ENCODE peak calls at places on chromosome 17, in ten cellular contexts. B, P, G, I, A, C, X, W, O and E are unnamed samples.

GRCh38 chr17:38333635-38334295 is 10.0 kb downstream of the GPR179 start:
- DNase-seq in B (peak), C (peak), P (peak), A (no peak), X (no peak), O (no peak), G (peak), I (peak), W (no peak), E (peak)

GRCh38 chr17:81094744-81095607 is 60.0 kb downstream of the BAIAP2 start:
- DNase-seq in I (peak), W (peak), A (peak), C (peak), G (peak), X (peak), P (peak), O (peak), B (peak), E (peak)

GRCh38 chr17:6000426-6000825 is 69.8 kb upstream of the WSCD1 start:
- DNase-seq in W (no peak), G (no peak), C (no peak), B (no peak), A (no peak), P (no peak), X (no peak), I (no peak), O (no peak), E (no peak)

GRCh38 chr17:280901-281300 is 71.7 kb downstream of the RPH3AL start:
- DNase-seq in O (no peak), P (no peak), C (no peak), B (peak), X (no peak), I (no peak), A (no peak), G (no peak), W (no peak), E (no peak)

GRCh38 chr17:49146620-49147306 is 14.2 kb downstream of the B4GALNT2 start:
- DNase-seq in G (no peak), O (peak), W (peak), I (no peak), A (no peak), C (no peak), X (peak), B (no peak), P (no peak), E (peak)

GRCh38 chr17:69672924-69673323 is 258.4 kb downstream of the MAP2K6 start:
- DNase-seq in A (no peak), C (no peak), G (no peak), I (no peak), P (no peak), X (peak), W (peak), O (peak), B (no peak), E (no peak)

GRCh38 chr17:81254955-81255717 is 16.0 kb downstream of the NDUFAF8 start:
- DNase-seq in X (no peak), P (no peak), I (peak), W (peak), G (peak), C (no peak), B (peak), O (peak), A (no peak), E (peak)

GRCh38 chr17:66474258-66474657 is 171.8 kb downstream of the PRKCA start:
- DNase-seq in W (peak), I (no peak), B (no peak), C (no peak), O (no peak), G (peak), A (no peak), X (no peak), P (no peak), E (no peak)

GRCh38 chr17:1644493-1645206 is 882 bp downstream of the SCARF1 start:
- DNase-seq in W (peak), A (no peak), C (no peak), O (no peak), I (no peak), X (no peak), G (peak), P (no peak), B (no peak), E (no peak)

GRCh38 chr17:82820278-82821251 is 19.3 kb downstream of the ZNF750 start:
- DNase-seq in C (no peak), X (no peak), O (no peak), I (no peak), P (no peak), B (no peak), A (no peak), W (no peak), G (peak), E (no peak)

GRCh38 chr17:36529121-36529520 is 5.5 kb downstream of the MYO19 start:
- DNase-seq in B (no peak), A (no peak), G (no peak), C (no peak), W (peak), I (no peak), P (no peak), O (no peak), X (no peak), E (no peak)

GRCh38 chr17:1399366-1399678 is 700 bp downstream of the YWHAE start:
- DNase-seq in O (no peak), G (no peak), B (no peak), C (no peak), A (no peak), W (no peak), P (no peak), X (no peak), I (no peak), E (no peak)

GRCh38 chr17:8835631-8836364 is 31.7 kb downstream of the PIK3R6 start:
- DNase-seq in X (no peak), P (no peak), I (no peak), G (no peak), A (no peak), C (no peak), W (no peak), O (no peak), B (no peak), E (no peak)

GRCh38 chr17:12659500-12659899 is 6.2 kb upstream of the MYOCD start:
- DNase-seq in P (no peak), O (peak), I (no peak), B (no peak), G (no peak), C (no peak), X (no peak), A (no peak), W (peak), E (no peak)

GRCh38 chr17:77285594-77286390 is 145.0 kb downstream of the SEC14L1 start:
- DNase-seq in O (peak), B (peak), A (peak), W (peak), G (no peak), P (no peak), C (no peak), X (peak), I (peak), E (no peak)

GRCh38 chr17:4124994-4125393 is 17.8 kb downstream of the ZZEF1 start:
- DNase-seq in P (peak), B (no peak), W (no peak), X (no peak), G (peak), C (no peak), I (no peak), O (no peak), A (no peak), E (no peak)

GRCh38 chr17:50917418-50917743 is 51.2 kb upstream of the TOB1 start:
- DNase-seq in W (no peak), P (no peak), G (peak), O (no peak), B (no peak), X (no peak), C (no peak), I (no peak), A (no peak), E (no peak)

GRCh38 chr17:44097110-44097810 is 26.2 kb downstream of the HDAC5 start:
- DNase-seq in W (no peak), B (no peak), C (no peak), O (peak), I (no peak), G (no peak), X (peak), A (no peak), P (no peak), E (no peak)

GRCh38 chr17:28846231-28846630 is 3.6 kb upstream of the FAM222B start:
- DNase-seq in G (no peak), O (no peak), A (no peak), C (no peak), B (no peak), X (peak), P (no peak), W (peak), I (no peak), E (no peak)

GRCh38 chr17:27209316-27209715 is 84.6 kb upstream of the WSB1 start:
- DNase-seq in A (no peak), O (no peak), G (no peak), C (no peak), W (no peak), X (no peak), P (no peak), B (no peak), I (no peak), E (no peak)

GRCh38 chr17:7313028-7313889 is 1.9 kb downstream of the GPS2 start:
- DNase-seq in P (no peak), G (peak), C (no peak), B (no peak), X (peak), A (no peak), I (no peak), O (no peak), W (no peak), E (no peak)

GRCh38 chr17:38361700-38362465 is 10.2 kb downstream of the SOCS7 start:
- DNase-seq in B (no peak), I (no peak), W (peak), O (no peak), A (no peak), G (no peak), P (no peak), X (peak), C (no peak), E (no peak)

GRCh38 chr17:68446626-68447041 is 10.7 kb downstream of the WIPI1 start:
- DNase-seq in I (no peak), X (no peak), C (no peak), W (no peak), O (no peak), B (no peak), P (no peak), A (no peak), G (no peak), E (no peak)

GRCh38 chr17:49573510-49574282 is 2.0 kb upstream of the NXPH3 start:
- DNase-seq in A (no peak), I (no peak), C (no peak), B (no peak), X (no peak), O (no peak), P (no peak), G (peak), W (no peak), E (no peak)

GRCh38 chr17:62085511-62086408 is 20.7 kb upstream of the MED13 start:
- DNase-seq in O (peak), X (no peak), W (no peak), I (no peak), B (no peak), P (no peak), G (no peak), A (no peak), C (no peak), E (no peak)

GRCh38 chr17:9322298-9322697 is 253.3 kb downstream of the STX8 start:
- DNase-seq in O (no peak), W (no peak), X (no peak), G (peak), C (no peak), B (no peak), I (no peak), A (no peak), P (no peak), E (peak)

GRCh38 chr17:6507535-6507934 is 48.8 kb downstream of the PITPNM3 start:
- DNase-seq in W (peak), I (peak), X (peak), A (no peak), C (no peak), B (no peak), O (peak), G (no peak), P (no peak), E (peak)

GRCh38 chr17:67993998-67994361 is 2.3 kb downstream of the C17orf58 start:
- DNase-seq in W (no peak), C (no peak), A (no peak), P (no peak), G (no peak), B (no peak), X (no peak), I (no peak), O (no peak), E (no peak)

GRCh38 chr17:28949185-28950016 is 1.9 kb downstream of the PHF12 start:
- DNase-seq in P (peak), I (peak), O (no peak), C (peak), X (peak), G (peak), A (no peak), W (peak), B (peak), E (peak)

GRCh38 chr17:2875608-2876007 is 79.4 kb downstream of the RAP1GAP2 start:
- DNase-seq in P (no peak), C (no peak), X (no peak), I (no peak), A (no peak), G (no peak), W (no peak), O (no peak), B (no peak), E (no peak)

GRCh38 chr17:9062399-9062902 is 41.1 kb downstream of the NTN1 start:
- DNase-seq in I (no peak), P (no peak), X (no peak), G (no peak), O (no peak), B (no peak), A (no peak), W (no peak), C (no peak), E (no peak)

GRCh38 chr17:58759522-58759921 is 3.9 kb downstream of the PPM1E start:
- DNase-seq in X (no peak), O (no peak), B (no peak), P (no peak), A (no peak), G (no peak), W (no peak), C (no peak), I (no peak), E (no peak)

GRCh38 chr17:58764373-58764772 is 8.7 kb downstream of the PPM1E start:
- DNase-seq in W (no peak), G (no peak), I (no peak), X (no peak), P (no peak), O (no peak), B (no peak), A (no peak), C (no peak), E (no peak)

GRCh38 chr17:58760248-58760647 is 4.6 kb downstream of the PPM1E start:
- DNase-seq in B (no peak), P (no peak), O (no peak), C (no peak), X (no peak), G (no peak), A (no peak), I (no peak), W (no peak), E (no peak)

GRCh38 chr17:58758890-58759289 is 3.2 kb downstream of the PPM1E start:
- DNase-seq in W (no peak), A (no peak), C (no peak), G (no peak), I (no peak), P (no peak), B (no peak), X (no peak), O (no peak), E (no peak)

GRCh38 chr17:58763263-58763662 is 7.6 kb downstream of the PPM1E start:
- DNase-seq in W (no peak), X (no peak), I (no peak), B (no peak), O (no peak), P (no peak), A (no peak), C (no peak), G (no peak), E (no peak)
- H3K4me3 ChIP-seq in W (no peak), X (no peak), I (no peak), B (no peak), O (no peak), P (no peak), A (no peak), C (no peak), G (no peak), E (no peak)

GRCh38 chr17:31004160-31004559 is 33.3 kb downstream of the RNF135 start:
- DNase-seq in G (no peak), P (no peak), A (no peak), B (no peak), C (no peak), X (no peak), W (no peak), I (no peak), O (no peak), E (no peak)

GRCh38 chr17:31003225-31003866 is 32.5 kb downstream of the RNF135 start:
- DNase-seq in O (no peak), X (no peak), P (no peak), I (no peak), A (no peak), W (no peak), B (no peak), C (no peak), G (no peak), E (no peak)

GRCh38 chr17:31002047-31002446 is 31.2 kb downstream of the RNF135 start:
- DNase-seq in G (no peak), O (no peak), P (no peak), B (no peak), C (no peak), A (no peak), I (peak), X (no peak), W (no peak), E (no peak)

GRCh38 chr17:31008374-31009035 is 37.7 kb downstream of the RNF135 start:
- DNase-seq in W (peak), P (peak), O (no peak), A (no peak), X (no peak), I (peak), C (peak), G (peak), B (peak), E (peak)

DNA sequence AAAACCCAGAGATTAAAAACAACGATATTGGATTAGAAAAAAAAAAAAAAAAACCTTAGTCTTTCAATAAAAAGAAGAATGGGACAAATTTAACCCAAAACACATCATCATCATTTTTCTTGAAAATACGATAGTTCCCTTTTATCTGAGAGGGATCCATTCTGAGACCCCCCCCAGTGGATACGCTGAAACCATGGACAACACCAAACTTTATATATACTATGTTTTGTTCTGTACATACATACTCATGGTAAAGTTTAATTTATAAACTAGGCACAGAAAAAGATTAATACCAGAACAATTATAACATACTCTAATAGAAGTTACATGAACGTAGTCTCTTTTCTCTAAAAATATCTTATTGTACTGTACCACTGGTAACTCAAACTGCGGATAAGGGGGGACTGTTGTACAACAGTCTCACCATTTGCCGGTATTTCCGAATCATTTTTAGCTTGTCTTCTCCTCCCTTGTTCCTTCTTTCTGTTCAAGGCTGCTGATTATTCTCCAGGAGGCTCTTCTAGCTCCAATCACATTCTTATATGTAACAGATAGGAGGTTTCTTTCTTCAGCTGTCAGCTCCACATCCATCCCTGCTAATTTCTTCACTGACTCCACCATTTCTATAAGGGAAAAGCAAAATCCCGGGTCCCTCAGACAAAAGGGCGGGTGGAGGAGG is 37.0 kb downstream of the RNF135 start:
- DNase-seq in C (no peak), P (no peak), B (no peak), O (no peak), A (no peak), I (no peak), W (no peak), X (no peak), G (no peak), E (no peak)
- H3K4me3 ChIP-seq in C (peak), P (peak), B (peak), O (peak), A (peak), I (peak), W (peak), X (no peak), G (peak), E (peak)

GRCh38 chr17:17702821-17703607 is 21.8 kb downstream of the RAI1 start:
- DNase-seq in B (no peak), O (no peak), G (peak), I (no peak), C (no peak), W (no peak), X (no peak), A (no peak), P (no peak), E (no peak)
- H3K4me3 ChIP-seq in B (no peak), O (no peak), G (no peak), I (no peak), C (no peak), W (no peak), X (no peak), A (no peak), P (no peak), E (no peak)

DNA sequence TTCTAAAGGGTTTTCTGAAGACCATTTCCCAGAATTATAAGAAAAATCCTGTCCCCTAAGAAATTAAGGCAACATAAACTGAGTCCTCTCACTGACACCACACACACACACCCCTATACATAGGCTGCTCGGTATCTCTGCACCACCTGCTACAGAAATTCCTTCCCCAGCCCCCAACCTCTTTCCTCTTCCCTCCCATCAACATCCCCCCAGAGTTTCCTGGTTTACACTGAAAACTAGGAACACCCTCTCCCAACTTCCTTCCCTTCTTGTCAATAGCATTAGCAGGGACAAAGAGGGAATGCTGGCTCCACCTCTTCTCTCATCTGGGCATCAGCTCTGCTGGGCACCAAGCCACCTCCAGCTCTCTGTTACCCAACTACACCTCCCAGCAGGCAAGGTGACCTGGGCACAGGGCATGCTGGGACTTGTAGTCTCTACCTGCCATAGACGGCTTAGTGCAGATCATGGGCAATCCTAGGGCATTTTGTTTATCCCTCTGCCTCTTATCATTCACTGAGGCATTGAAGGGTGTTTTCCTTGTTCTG is 15.7 kb downstream of the CAVIN1 start:
- DNase-seq in O (no peak), P (no peak), G (peak), X (peak), W (peak), A (peak), I (peak), B (peak), C (peak), E (peak)
- H3K4me3 ChIP-seq in O (no peak), P (no peak), G (no peak), X (no peak), W (no peak), A (peak), I (no peak), B (no peak), C (no peak), E (no peak)

GRCh38 chr17:72761893-72762622 is 330.4 kb downstream of the SLC39A11 start:
- DNase-seq in W (no peak), C (no peak), B (no peak), I (no peak), P (no peak), X (no peak), A (no peak), G (no peak), O (no peak), E (no peak)
- H3K4me3 ChIP-seq in W (no peak), C (no peak), B (no peak), I (no peak), P (no peak), X (no peak), A (no peak), G (no peak), O (no peak), E (no peak)

GRCh38 chr17:74368341-74369152 is 1.2 kb downstream of the GPR142 start:
- DNase-seq in A (no peak), G (peak), X (no peak), I (peak), C (peak), B (peak), W (peak), O (peak), P (peak), E (peak)
- H3K4me3 ChIP-seq in A (no peak), G (no peak), X (no peak), I (no peak), C (no peak), B (no peak), W (no peak), O (no peak), P (peak), E (no peak)

GRCh38 chr17:47820023-47820789 is 1.4 kb downstream of the OSBPL7 start:
- DNase-seq in G (no peak), P (no peak), O (no peak), W (no peak), B (peak), X (peak), C (no peak), I (peak), A (no peak), E (no peak)
- H3K4me3 ChIP-seq in G (no peak), P (no peak), O (peak), W (no peak), B (no peak), X (peak), C (no peak), I (no peak), A (no peak), E (no peak)